ENCODE peak calls at places on chromosomes 7 and 10, in seven cellular contexts. M is endothelial cell, Q is GM13977, I is vagina, G is BJ, A is A549, O is WTC11. N is an unnamed sample.

GRCh38 chr7:92790987-92791386 is 45.4 kb downstream of the CDK6 start:
- DNase-seq in Q (no peak), O (no peak), G (no peak), I (no peak), A (no peak), M (no peak), N (no peak)

GRCh38 chr7:42082144-42082543 is 154.9 kb downstream of the GLI3 start:
- DNase-seq in Q (no peak), G (no peak), A (no peak), O (no peak), I (no peak), M (no peak), N (no peak)

GRCh38 chr7:45569290-45569685 is 4.9 kb upstream of the ADCY1 start:
- DNase-seq in M (no peak), A (no peak), Q (no peak), O (no peak), I (no peak), G (no peak), N (no peak)

GRCh38 chr7:157772486-157773130 is 435.8 kb downstream of the DNAJB6 start:
- DNase-seq in A (no peak), O (no peak), Q (no peak), G (no peak), I (no peak), M (no peak), N (no peak)

GRCh38 chr10:4183761-4184261 is 398.8 kb upstream of the KLF6 start:
- DNase-seq in G (no peak), Q (no peak), A (no peak), M (no peak), O (no peak), I (no peak), N (no peak)

GRCh38 chr10:132774905-132775863 is 10.8 kb downstream of the NKX6-2 start:
- DNase-seq in A (no peak), G (no peak), I (no peak), O (no peak), M (no peak), Q (no peak), N (no peak)

GRCh38 chr10:782751-783648 is 93.5 kb upstream of the DIP2C start:
- DNase-seq in G (no peak), O (peak), I (peak), Q (peak), A (no peak), M (no peak), N (peak)

GRCh38 chr10:1194161-1194560 is 138.0 kb downstream of the WDR37 start:
- DNase-seq in Q (no peak), G (no peak), I (no peak), A (no peak), O (no peak), M (no peak), N (no peak)

GRCh38 chr7:17593854-17594419 is 295.5 kb downstream of the AHR start:
- DNase-seq in M (no peak), G (peak), I (no peak), Q (no peak), O (no peak), A (no peak), N (no peak)

GRCh38 chr7:2537981-2538851 is 17.1 kb downstream of the BRAT1 start:
- DNase-seq in G (no peak), M (no peak), Q (no peak), I (no peak), A (no peak), O (no peak), N (no peak)

GRCh38 chr10:110010076-110011069 is 2.6 kb downstream of the ADD3 start:
- DNase-seq in Q (no peak), G (no peak), A (no peak), O (no peak), M (no peak), I (no peak), N (no peak)

DNA sequence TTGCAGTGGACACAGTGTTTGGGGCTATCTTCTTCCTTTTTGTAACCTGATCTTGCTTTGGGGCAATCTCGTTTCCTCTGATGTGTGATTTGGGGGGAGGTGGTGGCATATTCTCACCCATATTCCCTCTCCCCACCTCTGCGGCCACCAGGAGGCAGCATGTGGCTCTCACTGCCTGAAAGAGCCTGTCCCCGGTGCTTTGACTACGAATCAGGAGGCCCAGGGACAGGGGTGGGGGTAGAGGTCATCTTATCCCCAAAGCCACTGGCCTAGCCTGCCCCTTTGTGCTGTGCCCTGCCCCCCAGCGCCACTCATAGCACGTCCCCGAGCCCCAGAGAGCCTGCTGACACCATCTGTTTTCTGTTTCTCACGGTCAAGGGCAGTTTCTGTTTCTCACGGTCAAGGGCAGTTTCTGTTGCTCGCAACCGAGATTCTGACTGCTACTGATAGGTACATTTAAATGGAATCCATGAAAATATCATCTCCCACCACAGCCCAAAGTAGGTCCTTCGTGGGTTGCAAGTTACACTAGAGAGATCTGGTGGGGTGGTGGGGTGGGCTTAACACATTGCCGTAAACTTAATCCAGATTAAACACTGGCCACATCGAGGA is 28.2 kb downstream of the PHYH start:
- DNase-seq in Q (peak), O (peak), M (peak), A (peak), G (no peak), I (no peak), N (peak)
- TF ChIP-seq CTCF in Q (peak), O (peak), M (peak), A (peak), G (peak), I (no peak), N (peak)

DNA sequence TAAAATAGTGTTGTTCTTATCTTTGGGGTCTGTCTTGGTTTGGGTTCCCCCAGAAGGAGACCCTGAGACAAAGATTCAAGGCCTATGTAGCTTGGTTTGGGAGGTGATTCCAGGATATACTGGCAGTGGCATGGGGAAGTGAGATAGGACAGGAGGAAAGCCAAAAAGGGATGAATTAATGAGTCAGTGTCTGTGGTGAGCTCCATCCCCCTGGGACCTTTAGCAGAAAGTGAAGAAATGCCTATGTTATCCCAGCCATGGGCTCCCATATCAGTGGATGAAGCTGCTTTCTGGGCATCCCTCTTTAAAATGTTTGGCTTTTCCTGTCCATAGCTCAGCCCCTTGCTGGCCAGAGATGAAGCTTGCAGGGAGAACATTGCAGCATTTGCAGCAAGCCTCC is 217.0 kb upstream of the CTBP2 start:
- DNase-seq in M (no peak), G (no peak), Q (no peak), A (no peak), O (no peak), I (no peak), N (no peak)
- TF ChIP-seq CTCF in M (no peak), G (no peak), Q (no peak), A (no peak), O (no peak), I (no peak), N (no peak)

GRCh38 chr7:112449902-112450806 is at the start of gene IFRD1:
- DNase-seq in M (peak), I (peak), O (peak), G (peak), A (peak), Q (peak), N (peak)
- TF ChIP-seq CTCF in M (no peak), I (no peak), O (no peak), G (no peak), A (no peak), Q (no peak), N (no peak)

GRCh38 chr7:36084485-36085091 is 68.5 kb upstream of the EEPD1 start:
- DNase-seq in Q (no peak), O (peak), A (peak), G (peak), I (no peak), M (peak), N (peak)
- TF ChIP-seq CTCF in Q (no peak), O (no peak), A (peak), G (peak), I (no peak), M (no peak), N (peak)

GRCh38 chr10:29658984-29659769 is 24.4 kb upstream of the SVIL start:
- DNase-seq in G (peak), M (peak), A (peak), I (no peak), Q (peak), O (no peak), N (no peak)
- TF ChIP-seq CTCF in G (peak), M (no peak), A (no peak), I (no peak), Q (no peak), O (no peak), N (peak)

DNA sequence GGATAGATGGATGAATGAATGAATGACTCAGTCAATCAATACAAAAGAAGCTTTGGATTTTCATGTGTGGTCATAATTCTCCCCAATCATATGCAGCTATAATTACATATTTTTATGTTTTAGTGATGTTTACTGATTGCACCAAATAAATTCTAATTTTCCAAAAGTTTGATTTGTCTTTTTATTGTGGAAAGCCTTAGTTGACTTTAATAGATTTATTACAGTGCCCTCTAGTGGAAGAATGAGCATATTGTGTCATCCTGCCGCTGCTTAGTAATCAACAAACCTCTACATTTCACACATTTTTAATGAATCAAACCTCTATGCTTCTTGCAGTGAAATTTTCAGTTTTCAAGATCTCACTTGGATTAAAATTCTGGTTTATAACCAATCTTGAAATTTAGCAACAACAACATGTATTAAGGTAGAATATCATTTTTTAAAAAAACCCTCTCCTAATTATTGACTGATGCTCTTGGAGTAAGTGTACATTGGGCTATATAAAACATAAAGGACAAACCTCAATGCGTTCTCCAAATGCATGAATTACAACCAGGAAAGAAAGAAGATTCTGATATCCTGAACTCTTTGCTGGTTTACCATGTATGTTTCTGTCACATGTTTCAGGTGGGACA is 55.6 kb upstream of the PNLIP start:
- DNase-seq in A (peak), M (no peak), O (no peak), G (peak), Q (peak), I (no peak), N (no peak)
- TF ChIP-seq CTCF in A (peak), M (peak), O (peak), G (peak), Q (peak), I (peak), N (peak)

GRCh38 chr10:43392757-43393156 is 16.2 kb downstream of the HNRNPF start:
- DNase-seq in Q (no peak), A (no peak), I (no peak), M (no peak), O (no peak), G (no peak), N (no peak)

GRCh38 chr10:43389867-43390266 is 18.4 kb downstream of the FXYD4 start:
- DNase-seq in O (no peak), I (no peak), M (no peak), G (no peak), Q (no peak), A (no peak), N (no peak)

GRCh38 chr10:43390791-43391190 is 18.2 kb downstream of the HNRNPF start:
- DNase-seq in Q (no peak), O (no peak), M (no peak), A (no peak), G (no peak), I (no peak), N (no peak)

GRCh38 chr10:43387678-43388032 is 16.2 kb downstream of the FXYD4 start:
- DNase-seq in Q (no peak), M (no peak), G (no peak), A (no peak), O (no peak), I (no peak), N (no peak)

GRCh38 chr10:43390333-43390732 is 18.7 kb downstream of the HNRNPF start:
- DNase-seq in M (no peak), O (no peak), I (no peak), Q (no peak), G (no peak), A (no peak), N (no peak)
- TF ChIP-seq CTCF in M (no peak), O (no peak), I (no peak), Q (no peak), G (no peak), A (no peak), N (no peak)

GRCh38 chr10:113051456-113051855 is 101.4 kb downstream of the TCF7L2 start:
- DNase-seq in G (no peak), M (no peak), Q (no peak), I (no peak), O (no peak), A (no peak), N (no peak)

GRCh38 chr10:113049881-113050280 is 99.8 kb downstream of the TCF7L2 start:
- DNase-seq in M (no peak), Q (no peak), A (no peak), O (no peak), I (no peak), G (no peak), N (no peak)

GRCh38 chr10:113053881-113054280 is 103.8 kb downstream of the TCF7L2 start:
- DNase-seq in G (no peak), M (peak), I (no peak), O (peak), A (no peak), Q (no peak), N (no peak)

GRCh38 chr10:113053091-113053490 is 103.0 kb downstream of the TCF7L2 start:
- DNase-seq in Q (no peak), I (no peak), A (no peak), M (no peak), G (no peak), O (peak), N (no peak)

DNA sequence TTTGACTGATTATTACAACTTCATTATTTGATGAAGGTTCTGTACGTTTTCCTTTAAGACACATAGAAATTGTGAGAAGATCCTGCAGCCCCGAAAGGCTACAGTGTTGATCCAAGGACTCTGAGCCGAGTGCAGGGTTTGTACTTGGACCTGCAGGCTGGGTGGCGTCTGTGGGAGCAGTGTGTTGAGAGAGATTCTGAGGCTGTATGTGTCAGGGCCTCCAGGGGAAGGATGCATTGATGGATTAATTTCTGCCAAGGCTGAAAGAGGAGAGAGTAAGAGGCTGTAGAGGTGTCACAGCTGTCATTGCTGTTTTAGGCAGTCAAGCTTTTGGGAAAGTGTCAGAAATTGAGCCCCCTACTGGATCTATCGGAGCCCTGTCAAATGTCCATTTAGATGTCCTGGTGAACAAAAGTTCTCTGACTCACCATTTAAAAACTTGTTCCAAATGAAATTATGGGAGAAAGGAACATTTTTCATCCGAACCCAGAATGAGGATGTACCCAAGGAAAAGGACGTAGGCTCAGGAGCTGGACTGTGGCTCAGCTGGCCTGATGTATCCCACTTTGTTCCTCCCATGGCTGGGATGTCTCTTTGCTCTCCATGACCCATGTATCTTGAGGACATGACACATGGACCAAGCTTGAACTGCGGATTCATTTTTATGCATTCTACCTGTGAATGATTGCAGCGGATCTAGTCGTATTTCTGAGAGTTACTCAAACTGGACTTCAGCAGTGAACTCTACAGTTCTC is 102.2 kb downstream of the TCF7L2 start:
- DNase-seq in I (no peak), G (no peak), M (no peak), Q (no peak), A (no peak), O (no peak), N (no peak)
- TF ChIP-seq CTCF in I (no peak), G (no peak), M (no peak), Q (no peak), A (peak), O (no peak), N (peak)

N was measured in neural crest cell.